ENCODE peak calls at places on chromosome 4, in four cellular contexts. R, B, A and K are unnamed samples.
A peak's percentile ranks its signal among the peaks of the same experiment; 100 is the strongest.

GRCh38 chr4:16205298-16206164 is 20.7 kb downstream of the TAPT1 start:
- DNase-seq in A (no peak), B (no peak), R (no peak), K (no peak)

GRCh38 chr4:124943145-124943889 is 230.8 kb upstream of the ANKRD50 start:
- DNase-seq in A (no peak), B (no peak), R (no peak), K (no peak)

GRCh38 chr4:4991541-4992099 is 27.6 kb downstream of the CYTL1 start:
- DNase-seq in R (no peak), B (no peak), A (no peak), K (no peak)

GRCh38 chr4:81562093-81562492 is 90.4 kb upstream of the RASGEF1B start:
- DNase-seq in B (no peak), R (no peak), A (no peak), K (no peak)

GRCh38 chr4:183987987-183988392 is 82.9 kb downstream of the STOX2 start:
- DNase-seq in A (peak; percentile 76), B (peak; percentile 22), R (peak; percentile 59), K (peak; percentile 71)

GRCh38 chr4:183738081-183738673 is 79.1 kb downstream of the TRAPPC11 start:
- DNase-seq in B (no peak), A (peak; percentile 9), R (no peak), K (no peak)

GRCh38 chr4:1379801-1380331 is 26.4 kb downstream of the NKX1-1 start:
- DNase-seq in R (no peak), B (no peak), A (no peak), K (no peak)

GRCh38 chr4:99763635-99764101 is 53.0 kb upstream of the DAPP1 start:
- DNase-seq in B (no peak), R (peak; percentile 92), A (peak; percentile 94), K (no peak)

GRCh38 chr4:47736555-47736954 is 101.3 kb downstream of the CORIN start:
- DNase-seq in R (no peak), A (no peak), B (no peak), K (no peak)

GRCh38 chr4:168877779-168878491 is 132.1 kb downstream of the CBR4 start:
- DNase-seq in A (no peak), R (no peak), B (peak; percentile 77), K (no peak)

GRCh38 chr4:48602222-48602621 is 112.2 kb downstream of the ZAR1 start:
- DNase-seq in R (peak; percentile 26), B (no peak), A (peak; percentile 44), K (no peak)

GRCh38 chr4:128347175-128347868 is 59.7 kb upstream of the PGRMC2 start:
- DNase-seq in B (no peak), A (no peak), R (no peak), K (no peak)